ENCODE peak calls at places on chromosomes 7 and 10, in six cellular contexts. T is H1, K is IMR-90, J is mesenchymal stem cell, L is trophoblast cell, A is neuronal stem cell. N is an unnamed sample.

GRCh38 chr10:112528235-112528634 is 81.2 kb downstream of the VTI1A start:
- DNase-seq in A (no peak), L (no peak), J (no peak), K (no peak), T (no peak), N (no peak)

GRCh38 chr7:151814400-151814914 is 62.5 kb downstream of the PRKAG2 start:
- DNase-seq in T (no peak), K (peak; percentile 6), J (no peak), A (peak; percentile 21), L (no peak), N (peak; percentile 26)

GRCh38 chr10:128296608-128297007 is 170.4 kb upstream of the MKI67 start:
- DNase-seq in A (no peak), T (no peak), L (no peak), J (no peak), K (no peak), N (no peak)

GRCh38 chr7:48875300-48875916 is 48.9 kb upstream of the CDC14C start:
- DNase-seq in L (peak; percentile 50), J (no peak), A (peak; percentile 39), T (peak; percentile 36), K (no peak), N (peak; percentile 80)

GRCh38 chr7:141072548-141073172 is 1.2 kb upstream of the TMEM178B start:
- DNase-seq in L (peak; percentile 30), J (peak; percentile 40), K (peak; percentile 73), A (peak; percentile 48), T (no peak), N (peak; percentile 54)

GRCh38 chr10:47261121-47261520 is 38.9 kb upstream of the GDF10 start:
- DNase-seq in T (no peak), A (no peak), J (no peak), L (no peak), K (no peak), N (no peak)

GRCh38 chr10:101783736-101784118 is 481 bp upstream of the NPM3 start:
- DNase-seq in A (no peak), T (no peak), J (no peak), L (peak; percentile 30), K (peak; percentile 15), N (peak; percentile 39)

GRCh38 chr10:48400129-48400849 is 93.8 kb downstream of the MAPK8 start:
- DNase-seq in A (no peak), K (peak; percentile 64), L (peak; percentile 83), T (no peak), J (peak; percentile 45), N (no peak)

GRCh38 chr7:120740348-120740747 is 117.6 kb downstream of the TSPAN12 start:
- DNase-seq in K (peak; percentile 10), A (no peak), L (peak; percentile 46), J (peak; percentile 73), T (no peak), N (no peak)

GRCh38 chr10:116444527-116445142 is 17.0 kb downstream of the PNLIPRP3 start:
- DNase-seq in T (no peak), L (peak; percentile 63), J (peak; percentile 38), A (peak; percentile 23), K (peak; percentile 31), N (peak; percentile 51)

GRCh38 chr7:84041649-84042048 is 152.9 kb downstream of the SEMA3A start:
- DNase-seq in J (no peak), T (no peak), A (no peak), K (no peak), L (no peak), N (no peak)

GRCh38 chr7:139635521-139636240 is 112.2 kb downstream of the CLEC2L start:
- DNase-seq in J (no peak), K (no peak), T (no peak), A (peak; percentile 49), L (no peak), N (no peak)

DNA sequence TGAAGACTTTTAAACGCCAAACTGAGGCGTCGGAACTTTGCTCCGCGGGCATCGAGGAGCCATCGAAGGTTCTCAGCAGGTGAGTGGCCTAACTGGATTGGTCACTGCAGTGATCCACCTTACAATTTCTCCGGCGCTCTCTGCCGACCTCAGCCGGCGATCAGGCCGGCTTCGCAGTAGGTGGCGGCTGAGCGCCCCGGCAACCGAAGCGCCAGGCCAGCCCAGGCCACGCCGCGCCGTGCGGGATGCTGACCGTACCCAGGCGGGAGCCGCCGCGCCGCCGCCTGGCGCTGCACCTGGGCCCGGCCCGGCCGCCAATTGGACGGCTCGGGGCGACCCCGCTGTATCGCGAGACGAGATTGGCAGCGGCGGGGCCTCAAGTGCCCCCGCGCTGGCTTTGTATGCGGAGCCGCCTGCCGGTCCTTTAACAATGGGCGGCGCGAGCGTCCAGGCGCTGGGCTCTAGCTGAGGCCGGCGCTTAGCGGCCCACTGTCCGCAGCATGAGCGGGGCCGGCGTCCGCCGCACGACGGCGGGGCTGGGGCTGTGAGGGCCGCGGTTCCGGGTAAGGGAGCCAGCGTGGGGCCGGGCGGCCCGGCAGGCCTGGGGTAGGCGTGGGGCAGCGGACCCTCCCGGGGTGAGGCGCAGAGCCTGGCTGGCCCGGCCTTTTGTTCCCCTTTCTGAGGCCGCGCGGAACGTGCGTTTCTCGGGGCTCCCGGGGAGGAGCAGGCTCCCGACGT is at the start of gene CCNJ:
- DNase-seq in T (peak; percentile 62), J (peak; percentile 91), L (peak; percentile 93), A (peak; percentile 89), K (peak; percentile 87), N (peak; percentile 95)
- H3K4ac ChIP-seq in T (peak within 1 kb of the TSS; percentile 92), J (peak within 1 kb of the TSS; percentile 64), L (peak within 1 kb of the TSS; percentile 80), A (peak within 1 kb of the TSS; percentile 66), K (peak within 1 kb of the TSS; percentile 76), N (peak within 1 kb of the TSS; percentile 95)

GRCh38 chr10:132742167-132742836 is 43.6 kb downstream of the NKX6-2 start:
- DNase-seq in A (no peak), L (no peak), K (no peak), T (no peak), J (no peak), N (no peak)

GRCh38 chr10:132744839-132745238 is 41.1 kb downstream of the NKX6-2 start:
- DNase-seq in J (no peak), T (no peak), K (no peak), L (no peak), A (no peak), N (no peak)

GRCh38 chr10:132745511-132745910 is 40.4 kb downstream of the NKX6-2 start:
- DNase-seq in J (no peak), A (no peak), L (no peak), K (no peak), T (no peak), N (no peak)

GRCh38 chr10:132742837-132743194 is 43.1 kb downstream of the NKX6-2 start:
- DNase-seq in J (no peak), A (peak; percentile 52), K (no peak), L (no peak), T (no peak), N (no peak)

DNA sequence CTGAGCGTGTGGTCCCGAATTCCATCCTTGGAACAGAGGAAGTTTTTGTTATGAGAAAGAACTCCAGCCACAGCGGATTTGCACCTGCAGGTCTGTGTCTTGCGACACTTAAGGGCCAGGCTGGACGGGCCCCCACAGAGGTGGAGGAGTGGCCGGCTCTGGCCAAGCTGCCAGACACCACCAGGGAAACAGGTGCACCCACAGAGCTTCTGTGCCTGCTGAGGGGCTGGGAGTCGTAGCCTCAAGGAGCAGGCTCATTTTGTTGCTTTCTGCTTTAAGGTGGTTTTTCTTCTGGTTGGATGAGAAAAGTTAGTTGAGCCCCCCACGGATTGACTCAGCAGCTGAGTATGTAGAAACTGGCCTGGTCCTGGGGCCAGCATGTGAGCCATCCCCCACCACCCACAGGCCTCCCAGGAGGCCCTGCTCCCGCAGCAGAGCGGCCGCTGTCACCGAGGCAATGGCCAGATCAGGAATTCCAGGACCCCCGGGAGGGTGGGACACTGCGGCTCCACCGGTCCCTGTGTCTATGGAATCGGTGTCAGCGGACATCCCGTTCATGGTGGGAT is 41.9 kb downstream of the NKX6-2 start:
- DNase-seq in T (no peak), K (peak; percentile 49), A (no peak), J (no peak), L (no peak), N (no peak)
- H3K9ac ChIP-seq in T (no peak overlapping the region), K (no peak overlapping the region), A (no peak overlapping the region), J (no peak overlapping the region), L (no peak overlapping the region), N (no peak overlapping the region)

GRCh38 chr7:29146888-29147609 is 712 bp upstream of the CPVL start:
- DNase-seq in T (no peak), A (no peak), L (peak; percentile 86), K (no peak), J (peak; percentile 16), N (peak; percentile 39)
- H3K4me3 ChIP-seq in T (peak overlapping the region; percentile 68), A (no peak overlapping the region), L (no peak overlapping the region), K (no peak overlapping the region), J (no peak overlapping the region), N (peak overlapping the region; percentile 19)

DNA sequence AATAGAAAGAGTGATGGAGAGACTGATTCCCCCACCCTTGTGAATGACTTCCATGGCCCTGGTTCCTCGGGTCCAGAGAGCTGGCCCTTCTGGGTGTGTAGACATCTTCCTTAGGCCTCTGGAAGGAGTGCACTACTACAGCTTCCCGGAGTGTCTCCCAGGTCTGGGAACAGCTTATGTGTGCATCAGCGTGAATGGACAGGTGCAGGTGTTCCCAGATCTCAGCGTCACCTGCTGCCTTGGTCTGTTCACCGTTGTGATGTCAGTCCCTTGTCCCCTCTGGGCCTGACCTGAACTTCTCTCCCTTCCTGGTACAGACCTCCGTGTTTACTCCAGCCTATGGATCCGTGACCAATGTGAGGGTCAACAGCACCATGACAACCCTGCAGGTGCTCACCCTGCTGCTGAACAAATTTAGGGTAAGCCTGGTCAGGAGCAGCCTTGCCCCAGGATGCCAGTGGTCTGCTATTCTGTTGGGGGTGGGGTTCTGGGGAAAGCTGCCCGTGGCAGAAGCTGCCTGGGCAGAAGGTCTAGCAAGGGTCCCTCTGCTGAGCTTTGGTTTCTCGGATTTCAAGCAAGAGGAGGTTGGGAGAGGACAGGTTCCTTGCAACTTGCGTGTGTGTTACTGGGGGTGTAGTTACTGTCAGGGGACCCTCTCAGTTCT is 10.5 kb upstream of the DEPP1 start:
- DNase-seq in A (no peak), T (no peak), L (no peak), K (no peak), J (no peak), N (no peak)
- H3K4ac ChIP-seq in A (no peak overlapping the region), T (peak overlapping the region; percentile 1), L (no peak overlapping the region), K (peak overlapping the region; percentile 46), J (no peak overlapping the region), N (no peak overlapping the region)